ENCODE peak calls at places on chromosomes 12 and 14, in seven cellular contexts. P is activated CD8-positive, alpha-beta memory T cell treated with anti-CD3 and anti-CD28 coated beads, Interleukin-2, amount 50 U/mL, for 4 hours; S is hepatic stellate cell; Y is activated CD4-positive, CD25-positive, alpha-beta regulatory T cell; C is NCI-H2081; K is NCI-H748 treated with DMSO at 0.1 percent for 48 hours; Q is cardiac muscle cell. V is an unnamed sample.

GRCh38 chr14:35438910-35439713 is 34.6 kb upstream of the NFKBIA start:
- DNase-seq in P (no peak), S (no peak), Y (no peak), C (no peak), K (peak), Q (peak), V (peak)

GRCh38 chr14:61064866-61065265 is 83.8 kb downstream of the SLC38A6 start:
- DNase-seq in P (no peak), S (no peak), Y (no peak), C (peak), K (peak), Q (no peak), V (no peak)

GRCh38 chr12:54197037-54197909 is 8.5 kb upstream of the SMUG1 start:
- DNase-seq in P (no peak), S (no peak), Y (no peak), C (no peak), K (no peak), Q (no peak), V (peak)

GRCh38 chr12:110528277-110528839 is 26.2 kb downstream of the RAD9B start:
- DNase-seq in P (no peak), S (no peak), Y (no peak), C (no peak), K (no peak), Q (no peak), V (no peak)

GRCh38 chr12:55072093-55072492 is 52.3 kb downstream of the NEUROD4 start:
- DNase-seq in P (peak), S (no peak), Y (peak), C (no peak), K (no peak), Q (peak), V (no peak)

GRCh38 chr12:54356228-54356627 is 8.1 kb downstream of the GPR84 start:
- DNase-seq in P (no peak), S (no peak), Y (no peak), C (no peak), K (no peak), Q (no peak), V (no peak)

GRCh38 chr12:12278899-12279298 is 12.1 kb upstream of the LRP6 start:
- DNase-seq in P (no peak), S (no peak), Y (no peak), C (no peak), K (no peak), Q (peak), V (no peak)

GRCh38 chr12:96401061-96401871 is 1.0 kb upstream of the CDK17 start:
- DNase-seq in P (peak), S (peak), Y (no peak), C (no peak), K (peak), Q (peak), V (no peak)

GRCh38 chr14:105414456-105415371 is 4.9 kb upstream of the MTA1 start:
- DNase-seq in P (peak), S (peak), Y (peak), C (peak), K (peak), Q (peak), V (peak)

GRCh38 chr12:108525681-108526080 is 10.6 kb downstream of the FICD start:
- DNase-seq in P (no peak), S (peak), Y (no peak), C (no peak), K (no peak), Q (no peak), V (no peak)

GRCh38 chr12:130703733-130704375 is 12.2 kb downstream of the RIMBP2 start:
- DNase-seq in P (no peak), S (no peak), Y (no peak), C (no peak), K (no peak), Q (no peak), V (no peak)

GRCh38 chr12:40044399-40044798 is 61.5 kb downstream of the SLC2A13 start:
- DNase-seq in P (no peak), S (no peak), Y (no peak), C (no peak), K (no peak), Q (no peak), V (no peak)

GRCh38 chr12:67592228-67593011 is 56.1 kb upstream of the DYRK2 start:
- DNase-seq in P (no peak), S (peak), Y (no peak), C (no peak), K (peak), Q (peak), V (no peak)

GRCh38 chr14:52351191-52351560 is 37.1 kb downstream of the PTGER2 start:
- DNase-seq in P (no peak), S (no peak), Y (no peak), C (no peak), K (no peak), Q (peak), V (no peak)

GRCh38 chr12:123966596-123966995 is 6.0 kb downstream of the CCDC92 start:
- DNase-seq in P (no peak), S (peak), Y (no peak), C (no peak), K (no peak), Q (peak), V (no peak)

GRCh38 chr12:107515446-107515958 is 170.1 kb upstream of the PWP1 start:
- DNase-seq in P (peak), S (no peak), Y (no peak), C (no peak), K (no peak), Q (peak), V (no peak)

GRCh38 chr12:89949457-89950195 is 241.0 kb upstream of the ATP2B1 start:
- DNase-seq in P (peak), S (no peak), Y (no peak), C (peak), K (peak), Q (peak), V (no peak)

GRCh38 chr12:129486931-129487330 is 416.9 kb downstream of the TMEM132D start:
- DNase-seq in P (no peak), S (no peak), Y (no peak), C (no peak), K (no peak), Q (no peak), V (no peak)

GRCh38 chr14:35878272-35879140 is 52.4 kb downstream of the BRMS1L start:
- DNase-seq in P (no peak), S (peak), Y (no peak), C (no peak), K (no peak), Q (peak), V (no peak)

GRCh38 chr12:20367731-20368652 is at the start of gene PDE3A:
- DNase-seq in P (no peak), S (peak), Y (no peak), C (no peak), K (no peak), Q (peak), V (no peak)

GRCh38 chr12:58920102-58920955 is at the start of gene LRIG3:
- DNase-seq in P (no peak), S (peak), Y (no peak), C (peak), K (peak), Q (peak), V (peak)

GRCh38 chr12:69685810-69686209 is 13.3 kb downstream of the BEST3 start:
- DNase-seq in P (no peak), S (peak), Y (no peak), C (no peak), K (no peak), Q (peak), V (no peak)

GRCh38 chr12:5912437-5913334 is 32.4 kb downstream of the ANO2 start:
- DNase-seq in P (no peak), S (no peak), Y (no peak), C (no peak), K (no peak), Q (no peak), V (no peak)

GRCh38 chr12:25904442-25904841 is 54.0 kb upstream of the RASSF8 start:
- DNase-seq in P (no peak), S (peak), Y (no peak), C (no peak), K (no peak), Q (peak), V (no peak)

GRCh38 chr12:93087836-93088610 is 158.9 kb upstream of the EEA1 start:
- DNase-seq in P (no peak), S (no peak), Y (no peak), C (no peak), K (no peak), Q (no peak), V (no peak)

GRCh38 chr12:130993759-130994670 is 40.3 kb downstream of the ADGRD1 start:
- DNase-seq in P (no peak), S (no peak), Y (no peak), C (no peak), K (no peak), Q (no peak), V (no peak)

GRCh38 chr12:82896979-82897378 is 210.3 kb downstream of the TMTC2 start:
- DNase-seq in P (no peak), S (no peak), Y (no peak), C (no peak), K (no peak), Q (peak), V (no peak)

GRCh38 chr14:102945346-102946130 is 23.1 kb downstream of the AMN start:
- DNase-seq in P (no peak), S (no peak), Y (no peak), C (no peak), K (no peak), Q (no peak), V (no peak)

GRCh38 chr12:51678086-51678724 is 87.2 kb downstream of the SCN8A start:
- DNase-seq in P (no peak), S (peak), Y (no peak), C (peak), K (peak), Q (peak), V (peak)

GRCh38 chr12:27779416-27779815 is 617 bp upstream of the KLHL42 start:
- DNase-seq in P (peak), S (no peak), Y (no peak), C (no peak), K (no peak), Q (no peak), V (peak)

GRCh38 chr14:100568164-100568997 is 18.8 kb downstream of the BEGAIN start:
- DNase-seq in P (no peak), S (no peak), Y (no peak), C (no peak), K (no peak), Q (no peak), V (no peak)

GRCh38 chr12:118925407-118926202 is 55.7 kb upstream of the SRRM4 start:
- DNase-seq in P (no peak), S (no peak), Y (no peak), C (no peak), K (no peak), Q (no peak), V (no peak)

GRCh38 chr12:4496145-4496838 is 42.4 kb upstream of the RAD51AP1 start:
- DNase-seq in P (no peak), S (no peak), Y (no peak), C (no peak), K (no peak), Q (no peak), V (no peak)

GRCh38 chr12:55727643-55728184 is 1.1 kb downstream of the CD63 start:
- DNase-seq in P (no peak), S (no peak), Y (no peak), C (no peak), K (no peak), Q (peak), V (no peak)